ENCODE peak calls at places on chromosomes 5 and 9, in nine cellular contexts. P is cardiac muscle cell; C is CD8-positive, alpha-beta T cell; I is PC-3; D is foreskin keratinocyte; V is psoas muscle; B is body of pancreas; A is HCT116; U is keratinocyte. R is an unnamed sample. For H3K4me1, the result is how much of the 10 kb centered on the place peaks cover.

GRCh38 chr5:7473668-7474215 is 77.8 kb downstream of the ADCY2 start:
- DNase-seq in U (no peak), C (no peak), D (no peak), P (no peak), V (no peak), I (no peak), A (no peak), B (no peak), R (no peak)

GRCh38 chr5:452856-453710 is 10.1 kb downstream of the EXOC3 start:
- DNase-seq in A (no peak), D (no peak), I (no peak), V (peak), P (no peak), U (no peak), B (no peak), C (no peak), R (no peak)

GRCh38 chr5:79318935-79319614 is 83.1 kb downstream of the JMY start:
- DNase-seq in A (peak), V (no peak), B (no peak), D (peak), I (peak), C (no peak), U (no peak), P (peak), R (no peak)

GRCh38 chr9:79000218-79001002 is 571.4 kb upstream of the TLE4 start:
- DNase-seq in B (no peak), C (no peak), U (no peak), D (no peak), A (no peak), P (no peak), V (no peak), I (no peak), R (no peak)

GRCh38 chr9:76761448-76761847 is 2.8 kb upstream of the PCA3 start:
- DNase-seq in D (no peak), A (no peak), B (no peak), U (no peak), C (no peak), P (peak), I (peak), V (no peak), R (no peak)

GRCh38 chr5:42944989-42945388 is 95.1 kb downstream of the ANXA2R start:
- DNase-seq in P (peak), C (no peak), V (no peak), B (no peak), D (peak), U (no peak), I (peak), A (peak), R (no peak)

GRCh38 chr5:43603535-43604363 is 769 bp downstream of the NNT start:
- DNase-seq in C (peak), P (peak), V (peak), I (no peak), U (no peak), D (no peak), A (no peak), B (peak), R (peak)

GRCh38 chr9:93569775-93570174 is 6.6 kb upstream of the PHF2 start:
- DNase-seq in P (no peak), D (no peak), B (no peak), I (no peak), V (no peak), U (no peak), C (no peak), A (no peak), R (no peak)

GRCh38 chr5:150036513-150036912 is 36.0 kb downstream of the HMGXB3 start:
- DNase-seq in U (peak), D (peak), I (peak), V (peak), C (no peak), A (no peak), B (no peak), P (peak), R (peak)

GRCh38 chr5:150992705-150993104 is 27.7 kb upstream of the GPX3 start:
- DNase-seq in B (no peak), A (no peak), I (no peak), V (no peak), U (no peak), P (no peak), D (no peak), C (no peak), R (no peak)

GRCh38 chr5:159878988-159879471 is 37.3 kb upstream of the ADRA1B start:
- DNase-seq in P (peak), V (peak), A (no peak), C (no peak), U (no peak), B (peak), I (no peak), D (peak), R (peak)

GRCh38 chr5:135229679-135230132 is 169.3 kb downstream of the MACROH2A1 start:
- DNase-seq in P (no peak), I (no peak), A (no peak), V (no peak), C (no peak), B (no peak), U (no peak), D (no peak), R (no peak)

GRCh38 chr5:143870871-143871632 is 59.1 kb downstream of the HMHB1 start:
- DNase-seq in D (peak), P (no peak), C (no peak), A (no peak), I (peak), V (no peak), U (peak), B (no peak), R (no peak)

GRCh38 chr9:6938873-6939272 is 181.1 kb downstream of the KDM4C start:
- DNase-seq in A (no peak), U (no peak), B (no peak), D (no peak), V (no peak), C (no peak), P (no peak), I (peak), R (no peak)

GRCh38 chr9:130498918-130499698 is 54.3 kb downstream of the ASS1 start:
- DNase-seq in C (no peak), V (no peak), A (no peak), P (no peak), U (no peak), D (no peak), B (no peak), I (no peak), R (peak)

GRCh38 chr9:69599232-69599971 is 72.8 kb downstream of the APBA1 start:
- DNase-seq in I (peak), C (no peak), U (no peak), B (no peak), D (no peak), P (peak), A (no peak), V (no peak), R (no peak)

GRCh38 chr5:108143581-108143980 is 238.3 kb downstream of the FBXL17 start:
- DNase-seq in A (no peak), B (no peak), C (no peak), I (no peak), U (no peak), V (no peak), P (peak), D (peak), R (no peak)

GRCh38 chr9:75866273-75866871 is 24.1 kb upstream of the PCSK5 start:
- DNase-seq in I (peak), A (peak), D (no peak), U (no peak), P (peak), B (peak), V (no peak), C (peak), R (peak)

GRCh38 chr5:17087035-17087434 is 130.4 kb upstream of the BASP1 start:
- DNase-seq in U (no peak), V (no peak), D (no peak), B (no peak), P (peak), I (no peak), A (no peak), C (no peak), R (no peak)

GRCh38 chr5:96125335-96125891 is 163.8 kb upstream of the ELL2 start:
- DNase-seq in P (peak), A (no peak), I (no peak), B (no peak), V (no peak), C (no peak), D (no peak), U (no peak), R (no peak)

GRCh38 chr9:12813960-12814876 is 39.4 kb downstream of the LURAP1L start:
- DNase-seq in A (peak), I (peak), P (peak), V (no peak), C (no peak), B (peak), D (peak), U (peak), R (peak)

GRCh38 chr9:112174965-112175795 is at the start of gene SUSD1:
- DNase-seq in P (peak), C (peak), A (no peak), D (no peak), U (no peak), V (peak), I (no peak), B (peak), R (peak)

GRCh38 chr9:33130501-33130900 is 36.6 kb downstream of the B4GALT1 start:
- DNase-seq in A (no peak), P (peak), D (peak), B (no peak), V (no peak), U (no peak), C (no peak), I (peak), R (no peak)

GRCh38 chr5:175752826-175753535 is 95.1 kb downstream of the HRH2 start:
- DNase-seq in A (no peak), I (no peak), V (no peak), D (no peak), U (no peak), P (no peak), C (no peak), B (no peak), R (no peak)

GRCh38 chr5:75965292-75965691 is 117.9 kb upstream of the SV2C start:
- DNase-seq in V (no peak), C (no peak), I (no peak), B (no peak), D (no peak), U (no peak), A (no peak), P (no peak), R (no peak)

GRCh38 chr5:167029488-167029887 is 1262.0 kb upstream of the WWC1 start:
- DNase-seq in A (no peak), I (no peak), U (no peak), B (peak), C (no peak), P (no peak), D (no peak), V (no peak), R (no peak)

GRCh38 chr5:97004423-97005060 is 68.7 kb downstream of the LNPEP start:
- DNase-seq in C (no peak), U (no peak), I (no peak), P (no peak), D (no peak), A (no peak), B (no peak), V (no peak), R (no peak)

GRCh38 chr5:8184455-8185063 is 315.6 kb downstream of the MTRR start:
- DNase-seq in B (peak), P (peak), C (peak), V (no peak), I (peak), U (no peak), D (no peak), A (no peak), R (peak)

GRCh38 chr5:65823820-65824445 is 101.9 kb downstream of the NLN start:
- DNase-seq in B (no peak), P (no peak), C (no peak), D (no peak), A (no peak), V (no peak), U (no peak), I (no peak), R (no peak)

GRCh38 chr9:133835273-133835901 is 97.2 kb upstream of the SARDH start:
- DNase-seq in U (no peak), D (peak), V (no peak), C (no peak), I (no peak), P (no peak), A (no peak), B (no peak), R (no peak)

DNA sequence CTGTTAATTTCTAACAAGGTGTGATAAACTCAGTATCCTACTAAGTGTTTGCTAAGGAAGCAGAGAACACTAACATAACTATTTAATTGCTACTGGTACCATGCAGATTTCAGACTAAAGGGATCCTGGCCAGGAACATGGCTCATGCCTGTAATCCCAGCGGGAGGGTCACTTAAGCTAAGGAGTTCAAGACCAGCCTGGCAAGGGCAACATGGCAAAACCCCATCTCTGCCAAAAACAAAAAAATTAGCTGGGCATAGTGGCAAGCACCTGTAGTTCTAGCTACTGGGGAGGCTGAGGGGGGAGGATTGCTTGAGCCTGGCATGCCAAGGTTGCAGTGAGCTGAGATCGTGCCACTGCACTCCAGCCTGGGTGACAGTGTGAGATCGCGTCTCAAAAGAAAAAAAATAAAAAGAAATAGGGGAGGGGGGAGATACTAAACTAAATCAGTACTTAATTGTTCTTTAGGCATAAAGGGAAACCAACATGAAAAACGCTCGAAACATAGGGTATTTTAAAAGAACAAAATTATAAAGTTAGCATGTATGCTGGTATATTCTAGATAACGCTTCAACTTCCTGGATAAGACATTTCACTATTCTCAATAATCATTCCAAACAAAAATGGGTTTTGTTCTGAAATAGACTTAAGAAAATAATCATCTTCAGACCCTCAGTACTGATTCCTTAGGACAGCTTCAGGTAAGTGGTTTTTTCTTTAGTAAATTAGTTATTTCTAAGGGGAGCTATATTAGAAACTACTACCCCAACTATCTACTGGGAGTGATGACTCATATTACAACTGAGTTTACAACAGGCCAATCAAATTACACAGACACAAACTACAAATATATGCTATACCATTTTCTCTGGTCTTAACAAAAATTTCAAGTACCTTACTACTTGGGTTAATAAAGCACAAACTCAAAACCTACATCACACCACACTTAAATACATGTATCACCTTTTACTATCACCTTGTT is 3.5 kb downstream of the PANK3 start:
- DNase-seq in V (no peak), P (no peak), I (no peak), U (no peak), B (no peak), D (no peak), C (no peak), A (no peak), R (no peak)
- H3K27ac ChIP-seq in V (no peak), P (no peak), I (no peak), U (no peak), B (no peak), D (no peak), C (no peak), A (no peak), R (peak)

GRCh38 chr9:15155323-15155722 is 151.7 kb downstream of the TTC39B start:
- DNase-seq in C (no peak), P (no peak), B (no peak), U (no peak), A (no peak), I (no peak), D (no peak), V (no peak), R (no peak)

GRCh38 chr9:15157371-15157770 is 149.6 kb downstream of the TTC39B start:
- DNase-seq in B (no peak), V (no peak), U (no peak), C (no peak), P (peak), I (peak), A (no peak), D (no peak), R (no peak)

GRCh38 chr9:15155826-15156225 is 151.2 kb downstream of the TTC39B start:
- DNase-seq in U (no peak), P (peak), V (no peak), I (peak), A (no peak), D (no peak), B (peak), C (no peak), R (peak)

GRCh38 chr9:15158019-15158418 is 149.0 kb downstream of the TTC39B start:
- DNase-seq in P (no peak), B (no peak), I (peak), D (no peak), A (no peak), V (no peak), C (no peak), U (no peak), R (no peak)

GRCh38 chr9:15154677-15155076 is 152.3 kb downstream of the TTC39B start:
- DNase-seq in A (no peak), V (no peak), P (no peak), B (no peak), C (no peak), D (no peak), I (no peak), U (no peak), R (no peak)
- H3K4me1 ChIP-seq in A (under half), V (under half), P (under half), B (under half), C (under half), D (under half), I (under half), U (under half), R (under half)

GRCh38 chr5:67725591-67725990 is 490.0 kb upstream of the PIK3R1 start:
- DNase-seq in U (no peak), A (no peak), I (no peak), V (no peak), P (peak), B (no peak), C (no peak), D (no peak), R (no peak)
- H3K27ac ChIP-seq in U (no peak), A (no peak), I (no peak), V (no peak), P (no peak), B (no peak), C (no peak), D (no peak), R (no peak)

GRCh38 chr5:61970218-61970617 is 335.8 kb upstream of the KIF2A start:
- DNase-seq in U (no peak), P (no peak), I (no peak), C (no peak), V (no peak), A (no peak), D (no peak), B (no peak), R (no peak)

GRCh38 chr5:61969761-61970160 is 336.2 kb upstream of the KIF2A start:
- DNase-seq in V (no peak), C (no peak), B (no peak), U (no peak), D (no peak), A (no peak), I (no peak), P (no peak), R (no peak)

GRCh38 chr5:61967681-61968080 is 338.3 kb upstream of the KIF2A start:
- DNase-seq in V (no peak), P (no peak), D (no peak), C (no peak), U (no peak), I (no peak), B (no peak), A (no peak), R (no peak)

GRCh38 chr5:61966991-61967390 is 339.0 kb upstream of the KIF2A start:
- DNase-seq in B (no peak), D (no peak), I (no peak), C (no peak), A (no peak), U (no peak), P (no peak), V (no peak), R (no peak)

DNA sequence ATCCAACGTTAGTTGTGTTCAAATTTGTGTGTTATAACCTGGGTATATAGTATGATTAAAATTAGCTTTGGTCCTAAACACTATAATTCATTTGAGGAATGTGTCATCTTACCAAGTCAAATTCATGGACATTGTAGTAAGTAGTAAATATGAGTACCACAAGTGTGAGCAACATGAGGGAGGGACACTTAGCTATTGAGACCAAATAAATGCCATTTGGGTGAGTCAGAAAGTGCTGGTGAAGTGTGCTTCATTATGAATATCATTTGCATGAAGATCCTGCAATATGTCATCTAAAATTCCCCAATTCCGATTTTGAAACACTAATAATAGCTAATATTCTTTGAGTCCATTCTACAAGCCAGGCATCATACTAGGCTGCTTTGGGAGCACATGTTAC is 336.7 kb upstream of the KIF2A start:
- DNase-seq in B (no peak), P (no peak), V (no peak), A (no peak), C (no peak), U (peak), I (peak), D (peak), R (no peak)
- H3K4me1 ChIP-seq in B (under half), P (under half), V (under half), A (under half), C (under half), U (under half), I (under half), D (under half), R (under half)

GRCh38 chr5:34501033-34501432 is 155.1 kb upstream of the RAI14 start:
- DNase-seq in V (no peak), P (no peak), B (no peak), C (no peak), A (no peak), D (no peak), U (no peak), I (no peak), R (no peak)

GRCh38 chr5:34499001-34499734 is 157.0 kb upstream of the RAI14 start:
- DNase-seq in V (no peak), I (peak), A (no peak), P (peak), D (peak), C (peak), B (no peak), U (no peak), R (no peak)

GRCh38 chr5:34500236-34500836 is 155.8 kb upstream of the RAI14 start:
- DNase-seq in D (no peak), I (no peak), P (peak), C (no peak), A (no peak), V (no peak), U (no peak), B (no peak), R (no peak)

GRCh38 chr5:34503379-34504346 is 152.5 kb upstream of the RAI14 start:
- DNase-seq in A (no peak), V (no peak), P (no peak), D (no peak), U (no peak), I (no peak), B (no peak), C (no peak), R (peak)

DNA sequence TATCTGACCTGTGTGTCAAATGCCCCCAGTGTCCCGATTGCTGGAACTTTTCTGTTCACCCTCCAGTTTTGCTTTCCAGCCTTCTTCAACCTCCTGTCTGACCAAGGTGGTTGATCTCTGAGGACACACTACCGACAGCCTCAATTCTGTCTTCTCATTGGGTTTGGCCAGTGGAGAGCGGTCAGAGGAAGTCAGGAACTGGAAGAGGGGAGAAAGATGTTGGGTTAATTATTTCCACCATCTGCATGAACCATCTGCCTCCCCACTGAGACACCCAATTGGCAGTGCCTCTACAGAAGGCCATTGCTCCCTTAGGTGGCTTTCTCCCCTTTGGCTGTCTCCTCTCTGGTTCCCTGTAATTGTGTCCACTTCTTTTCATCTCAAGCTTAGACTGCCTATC is 154.3 kb upstream of the RAI14 start:
- DNase-seq in V (no peak), A (no peak), B (no peak), C (no peak), I (no peak), U (no peak), P (no peak), D (no peak), R (no peak)
- H3K27ac ChIP-seq in V (no peak), A (no peak), B (no peak), C (no peak), I (no peak), U (no peak), P (no peak), D (no peak), R (no peak)